ENCODE peak calls at places on chromosomes 16 and 17, in six cellular contexts. X, T, P, A, B and L are unnamed samples.

GRCh38 chr16:17518441-17518840 is 47.7 kb upstream of the XYLT1 start:
- DNase-seq in T (no peak), B (no peak), A (peak), P (no peak), X (no peak), L (no peak)

GRCh38 chr17:65389956-65390355 is 171.5 kb downstream of the AXIN2 start:
- DNase-seq in X (no peak), B (no peak), T (no peak), A (peak), P (no peak), L (no peak)

GRCh38 chr17:61461967-61462733 is 9.9 kb downstream of the TBX4 start:
- DNase-seq in T (peak), B (peak), X (no peak), A (no peak), P (no peak), L (no peak)

GRCh38 chr16:35561346-35561745 is 2101.9 kb downstream of the TP53TG3F start:
- DNase-seq in X (no peak), B (no peak), T (no peak), P (no peak), A (no peak), L (no peak)

GRCh38 chr16:49704586-49705155 is 151.2 kb downstream of the ZNF423 start:
- DNase-seq in P (no peak), T (no peak), A (no peak), X (no peak), B (no peak), L (no peak)

GRCh38 chr17:57619061-57619937 is 125.8 kb downstream of the CCDC182 start:
- DNase-seq in A (peak), T (no peak), B (no peak), X (no peak), P (peak), L (no peak)

GRCh38 chr17:80118601-80119270 is 17.4 kb downstream of the GAA start:
- DNase-seq in P (no peak), B (peak), T (peak), A (no peak), X (no peak), L (no peak)

GRCh38 chr17:80667462-80668277 is 123.0 kb downstream of the RPTOR start:
- DNase-seq in A (no peak), B (no peak), X (no peak), T (no peak), P (no peak), L (no peak)

GRCh38 chr17:55332296-55333041 is 67.7 kb downstream of the HLF start:
- DNase-seq in X (no peak), P (no peak), T (no peak), A (no peak), B (no peak), L (no peak)

GRCh38 chr16:23072084-23072599 is 77.1 kb downstream of the USP31 start:
- DNase-seq in A (peak), B (peak), X (peak), P (peak), T (peak), L (peak)

GRCh38 chr16:78763821-78764440 is 664.5 kb downstream of the WWOX start:
- DNase-seq in A (no peak), P (no peak), B (no peak), X (no peak), T (no peak), L (no peak)

GRCh38 chr17:66255112-66255511 is 25.9 kb upstream of the APOH start:
- DNase-seq in X (no peak), T (no peak), B (no peak), A (peak), P (no peak), L (peak)

GRCh38 chr17:45131616-45132301 is 556 bp downstream of the PLCD3 start:
- DNase-seq in P (no peak), X (peak), T (peak), A (no peak), B (peak), L (no peak)

GRCh38 chr17:42345396-42346078 is 42.7 kb downstream of the STAT3 start:
- DNase-seq in P (no peak), A (no peak), B (no peak), X (no peak), T (no peak), L (no peak)

GRCh38 chr16:18833707-18834505 is 32.6 kb upstream of the ARL6IP1 start:
- DNase-seq in X (no peak), A (no peak), T (no peak), P (no peak), B (no peak), L (no peak)

GRCh38 chr16:15575293-15576049 is 67.5 kb downstream of the MARF1 start:
- DNase-seq in B (no peak), A (no peak), X (no peak), T (no peak), P (no peak), L (no peak)

GRCh38 chr16:10180771-10181163 is 1.5 kb downstream of the GRIN2A start:
- DNase-seq in B (peak), T (no peak), A (no peak), X (no peak), P (no peak), L (no peak)

GRCh38 chr17:40510328-40510648 is 8.9 kb upstream of the TNS4 start:
- DNase-seq in B (no peak), P (peak), X (no peak), A (peak), T (peak), L (peak)

GRCh38 chr17:68627956-68628355 is 26.8 kb upstream of the FAM20A start:
- DNase-seq in B (no peak), X (no peak), T (no peak), A (no peak), P (no peak), L (no peak)

GRCh38 chr17:7173687-7174602 is 5.2 kb downstream of the ASGR1 start:
- DNase-seq in T (peak), X (peak), B (peak), P (no peak), A (no peak), L (no peak)

GRCh38 chr17:68511671-68512246 is 471 bp upstream of the PRKAR1A start:
- DNase-seq in P (peak), T (peak), B (peak), A (peak), X (peak), L (peak)

GRCh38 chr17:40022497-40022896 is 7.3 kb downstream of the CSF3 start:
- DNase-seq in X (no peak), B (no peak), A (no peak), T (no peak), P (no peak), L (no peak)

GRCh38 chr17:7833011-7833794 is 814 bp upstream of the KDM6B start:
- DNase-seq in T (peak), P (peak), A (no peak), B (no peak), X (no peak), L (peak)

GRCh38 chr17:42266918-42267766 is 9.0 kb downstream of the STAT5B start:
- DNase-seq in P (no peak), A (peak), X (no peak), B (no peak), T (peak), L (peak)

GRCh38 chr17:76136276-76137025 is 4.6 kb downstream of the FOXJ1 start:
- DNase-seq in P (no peak), T (no peak), A (no peak), X (no peak), B (no peak), L (no peak)

GRCh38 chr17:65876985-65877384 is 314.9 kb downstream of the CEP112 start:
- DNase-seq in A (no peak), B (no peak), T (no peak), X (no peak), P (no peak), L (no peak)

GRCh38 chr17:42804918-42805367 is 6.3 kb downstream of the CNTD1 start:
- DNase-seq in B (no peak), X (no peak), A (peak), P (no peak), T (no peak), L (no peak)

GRCh38 chr17:67995568-67996191 is 589 bp downstream of the C17orf58 start:
- DNase-seq in X (peak), B (peak), T (peak), A (no peak), P (no peak), L (no peak)

GRCh38 chr16:20385844-20386832 is 18.4 kb downstream of the PDILT start:
- DNase-seq in B (peak), T (peak), X (peak), A (peak), P (peak), L (peak)

GRCh38 chr17:33125552-33125950 is 133.9 kb downstream of the SPACA3 start:
- DNase-seq in T (no peak), A (no peak), X (no peak), P (no peak), B (no peak), L (no peak)

GRCh38 chr17:38559025-38559879 is 46.5 kb downstream of the SRCIN1 start:
- DNase-seq in B (peak), P (peak), A (peak), X (peak), T (peak), L (peak)

GRCh38 chr17:14355556-14355955 is 54.7 kb downstream of the HS3ST3B1 start:
- DNase-seq in X (no peak), B (no peak), P (no peak), A (no peak), T (no peak), L (no peak)

GRCh38 chr17:7854078-7854777 is 638 bp upstream of the TMEM88 start:
- DNase-seq in X (no peak), T (peak), P (no peak), B (peak), A (no peak), L (no peak)

GRCh38 chr17:6048486-6048885 is 21.7 kb upstream of the WSCD1 start:
- DNase-seq in A (no peak), P (no peak), X (no peak), T (no peak), B (no peak), L (no peak)

GRCh38 chr16:11328172-11329079 is 16.8 kb upstream of the RMI2 start:
- DNase-seq in P (no peak), T (peak), B (no peak), X (peak), A (peak), L (peak)

GRCh38 chr16:54473201-54473993 is 186.8 kb upstream of the IRX3 start:
- DNase-seq in P (no peak), A (no peak), X (no peak), T (no peak), B (no peak), L (no peak)

GRCh38 chr17:6453279-6454024 is 9.2 kb downstream of the PIMREG start:
- DNase-seq in X (no peak), P (no peak), T (no peak), A (no peak), B (peak), L (no peak)

GRCh38 chr17:8632087-8632486 is 1.6 kb upstream of the MYH10 start:
- DNase-seq in B (no peak), X (no peak), T (no peak), A (no peak), P (no peak), L (no peak)

GRCh38 chr17:80257716-80258213 is 2.9 kb upstream of the RNF213 start:
- DNase-seq in A (no peak), X (no peak), P (no peak), B (no peak), T (no peak), L (no peak)

GRCh38 chr17:4600563-4600962 is 16.2 kb downstream of the SMTNL2 start:
- DNase-seq in X (peak), T (no peak), B (no peak), A (no peak), P (no peak), L (peak)

GRCh38 chr16:14549789-14550153 is 80.3 kb downstream of the PARN start:
- DNase-seq in B (no peak), X (peak), P (no peak), T (no peak), A (no peak), L (no peak)

GRCh38 chr16:14539631-14540030 is 90.4 kb downstream of the PARN start:
- DNase-seq in A (peak), B (no peak), P (no peak), T (no peak), X (no peak), L (no peak)

GRCh38 chr16:14548933-14549788 is 80.9 kb downstream of the PARN start:
- DNase-seq in P (no peak), X (no peak), A (no peak), B (no peak), T (no peak), L (no peak)

DNA sequence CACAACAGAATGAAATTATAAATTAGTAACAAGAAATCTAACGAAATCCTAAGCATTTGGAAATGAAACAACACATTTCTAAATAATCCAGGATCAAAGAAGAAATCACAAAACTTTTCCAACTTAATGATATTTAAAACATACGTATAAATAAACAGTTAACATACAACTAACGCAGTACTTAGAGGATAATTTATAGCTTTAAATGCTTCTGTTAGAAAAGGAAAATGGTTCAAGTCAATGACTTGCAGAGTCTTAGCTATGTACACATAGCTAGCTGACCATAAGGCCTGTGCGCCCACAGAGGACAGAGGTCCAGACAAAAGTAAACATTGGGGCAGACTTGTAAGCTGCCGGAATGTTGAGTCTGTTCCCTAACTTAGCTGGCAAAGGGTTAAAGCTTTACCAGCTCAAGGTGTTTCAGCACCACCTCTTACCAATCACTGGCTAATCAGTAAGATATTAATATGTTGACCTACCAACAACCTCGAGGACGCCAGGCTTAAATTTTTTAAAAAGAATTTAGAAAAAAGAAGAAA is 84.6 kb downstream of the PARN start:
- DNase-seq in T (no peak), X (no peak), A (no peak), P (no peak), B (no peak), L (no peak)
- TF ChIP-seq CTCF in T (no peak), X (no peak), A (no peak), P (no peak), B (no peak), L (no peak)

DNA sequence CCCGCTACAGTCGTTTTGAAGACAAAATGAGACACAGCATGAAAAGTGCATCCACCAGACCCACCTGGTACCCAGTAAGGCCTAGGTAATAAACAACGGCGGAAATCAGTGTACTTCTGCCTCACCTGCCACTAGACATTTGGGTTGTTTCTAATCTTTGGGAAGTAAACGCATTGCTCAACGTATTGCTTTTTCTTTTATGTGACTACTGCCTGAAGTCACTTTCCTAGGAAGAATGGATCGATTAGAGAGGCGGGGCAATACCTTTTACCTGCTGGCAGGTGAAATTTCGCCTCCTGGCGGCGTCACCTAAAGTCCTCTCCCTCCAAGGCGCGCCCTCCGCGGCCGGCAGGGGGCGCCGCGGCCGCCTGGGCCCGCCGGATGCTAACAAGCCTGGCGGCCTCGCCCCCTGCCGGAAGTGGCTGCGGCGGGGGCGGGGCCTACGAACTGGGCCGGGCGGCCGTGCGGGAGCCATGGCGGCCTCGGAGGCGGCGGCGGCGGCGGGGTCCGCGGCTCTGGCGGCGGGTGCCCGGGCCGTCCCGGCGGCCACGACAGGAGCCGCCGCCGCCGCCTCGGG is at the start of gene ATMIN:
- DNase-seq in A (peak), X (peak), P (peak), B (peak), T (peak), L (peak)
- TF ChIP-seq POLR2A in A (peak), X (peak), P (no peak), B (no peak), T (no peak), L (peak)

DNA sequence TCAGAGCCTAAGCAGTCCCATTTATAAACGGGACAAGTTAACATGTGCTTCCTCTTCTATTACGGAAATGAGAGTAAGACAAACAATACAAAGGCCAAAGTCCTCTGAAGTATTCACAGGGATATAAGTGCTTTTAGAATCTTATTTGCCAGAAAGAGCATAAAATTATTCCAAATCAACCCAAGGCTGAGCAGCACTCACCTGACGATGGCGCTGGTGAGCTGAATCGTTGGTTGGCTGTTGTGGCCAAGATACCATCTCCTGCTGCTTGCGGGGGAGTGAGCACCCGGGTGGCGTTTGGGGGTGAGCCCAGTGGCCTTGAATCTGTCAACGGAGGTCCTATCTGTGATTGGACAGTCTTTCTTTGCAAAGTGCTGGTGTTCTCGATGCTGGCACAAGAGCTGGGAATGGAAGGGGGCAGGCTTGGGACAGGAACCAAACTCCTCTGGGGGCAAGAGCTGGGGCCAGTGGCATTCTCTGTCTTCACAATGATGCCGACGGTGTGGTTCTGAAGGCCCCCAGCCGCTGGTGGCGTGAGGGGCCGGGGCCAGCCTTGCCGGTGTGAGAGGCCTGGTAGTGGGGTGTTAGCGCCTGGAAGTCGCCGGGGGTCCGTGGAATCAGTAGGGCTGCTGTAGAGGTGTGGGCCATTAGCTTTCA is 9.5 kb upstream of the DHRS13 start:
- DNase-seq in X (no peak), P (no peak), T (no peak), B (peak), A (no peak), L (no peak)
- TF ChIP-seq CTCF in X (no peak), P (no peak), T (no peak), B (no peak), A (peak), L (no peak)

DNA sequence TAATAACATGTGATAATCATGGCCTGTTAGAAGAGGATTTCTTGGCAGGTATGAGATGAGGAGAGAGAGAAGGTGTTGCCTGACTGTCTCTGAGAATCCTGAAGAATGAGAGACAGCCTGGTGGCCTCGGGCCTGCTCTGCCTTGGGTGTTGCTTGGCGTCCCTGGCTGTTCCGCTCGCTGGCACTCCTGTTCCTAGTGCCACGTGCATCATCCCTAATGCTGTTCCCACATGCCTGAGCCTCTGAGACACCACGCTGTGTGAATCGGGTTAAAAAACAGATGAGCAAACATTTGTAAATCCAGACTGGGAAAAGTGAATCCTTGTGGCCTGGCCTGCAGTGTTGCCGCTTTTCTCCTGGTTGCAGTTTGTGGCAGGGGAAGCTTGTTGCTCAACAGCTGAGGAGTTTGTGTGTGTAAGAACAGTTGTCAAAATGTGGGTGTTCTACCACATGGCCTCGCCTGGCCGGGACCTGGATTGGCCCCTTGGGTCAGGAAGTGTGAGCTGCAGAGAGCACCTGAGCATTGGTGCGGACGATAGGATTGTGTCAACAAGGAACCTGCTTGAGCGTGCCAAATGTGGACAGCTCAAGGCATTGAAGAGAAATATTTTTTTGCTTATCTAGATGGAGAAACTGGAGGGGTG is 22.0 kb downstream of the UBN1 start:
- DNase-seq in A (no peak), P (no peak), X (no peak), B (no peak), T (no peak), L (no peak)
- TF ChIP-seq POLR2A in A (no peak), P (no peak), X (no peak), B (no peak), T (no peak), L (no peak)

GRCh38 chr17:70274255-70274654 is 104.9 kb downstream of the KCNJ2 start:
- DNase-seq in B (no peak), X (no peak), T (no peak), A (no peak), P (no peak), L (no peak)

GRCh38 chr17:70271672-70272071 is 102.3 kb downstream of the KCNJ2 start:
- DNase-seq in A (no peak), B (peak), X (no peak), T (no peak), P (no peak), L (no peak)

GRCh38 chr17:70271200-70271599 is 101.9 kb downstream of the KCNJ2 start:
- DNase-seq in A (no peak), P (no peak), T (no peak), B (no peak), X (no peak), L (no peak)

GRCh38 chr17:70278846-70279465 is 109.6 kb downstream of the KCNJ2 start:
- DNase-seq in A (peak), B (no peak), P (no peak), T (no peak), X (no peak), L (no peak)

DNA sequence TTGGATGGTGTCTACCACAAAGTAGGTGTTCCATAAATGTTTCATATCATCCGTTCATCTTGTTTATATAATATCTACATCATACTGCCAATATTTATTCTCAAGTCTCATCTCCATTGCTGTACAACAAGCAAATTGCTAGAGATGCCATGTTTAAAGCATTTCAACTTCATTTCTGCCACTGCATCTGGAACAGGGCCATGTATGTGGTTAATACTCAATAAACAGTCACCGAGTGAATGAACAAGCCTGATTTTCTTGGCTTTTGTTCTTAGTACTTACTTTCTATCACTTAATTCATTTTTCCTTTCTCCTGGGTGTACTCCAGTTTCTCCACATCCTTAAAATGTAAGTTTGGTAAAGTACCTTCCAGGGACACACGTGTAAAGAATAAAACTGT is 107.6 kb downstream of the KCNJ2 start:
- DNase-seq in A (peak), T (no peak), B (no peak), X (no peak), P (no peak), L (no peak)
- TF ChIP-seq CTCF in A (no peak), T (no peak), B (no peak), X (no peak), P (no peak), L (no peak)